ENCODE peak calls at places on chromosomes 4 and X, in six cellular contexts. U is RWPE1, R is astrocyte, K is lung, W is MM.1S, F is tibial nerve. Z is an unnamed sample.

GRCh38 chr4:154744341-154744948 is 645 bp downstream of the LRAT start:
- DNase-seq in U (no peak), R (no peak), K (no peak), W (no peak), F (no peak), Z (peak; percentile 10)

GRCh38 chrX:67555578-67556203 is 11.9 kb downstream of the AR start:
- DNase-seq in U (no peak), R (no peak), K (peak; percentile 57), W (peak; percentile 27), F (no peak), Z (no peak)

GRCh38 chrX:106247162-106247561 is 79.1 kb downstream of the PWWP3B start:
- DNase-seq in U (no peak), R (peak; percentile 67), K (no peak), W (no peak), F (no peak), Z (no peak)

GRCh38 chrX:19354625-19355024 is 10.9 kb downstream of the PDHA1 start:
- DNase-seq in U (no peak), R (no peak), K (no peak), W (no peak), F (no peak), Z (no peak)

GRCh38 chr4:123497328-123497727 is 100.7 kb downstream of the SPRY1 start:
- DNase-seq in U (no peak), R (no peak), K (no peak), W (no peak), F (no peak), Z (no peak)

GRCh38 chr4:158051401-158052235 is 121.2 kb downstream of the GASK1B start:
- DNase-seq in U (no peak), R (peak; percentile 97), K (no peak), W (no peak), F (peak; percentile 33), Z (no peak)

GRCh38 chr4:159077702-159078495 is 25.0 kb upstream of the RAPGEF2 start:
- DNase-seq in U (peak; percentile 48), R (no peak), K (no peak), W (peak; percentile 84), F (no peak), Z (peak; percentile 79)

GRCh38 chr4:11614426-11614825 is 185.7 kb upstream of the HS3ST1 start:
- DNase-seq in U (peak; percentile 79), R (peak; percentile 31), K (no peak), W (no peak), F (no peak), Z (no peak)

GRCh38 chrX:152865232-152865920 is 32.5 kb upstream of the ZNF185 start:
- DNase-seq in U (no peak), R (no peak), K (no peak), W (no peak), F (peak; percentile 4), Z (no peak)

GRCh38 chrX:33840176-33840575 is 291.9 kb downstream of the FAM47A start:
- DNase-seq in U (no peak), R (no peak), K (no peak), W (no peak), F (peak; percentile 4), Z (no peak)

GRCh38 chr4:26509681-26510333 is 19.5 kb upstream of the CCKAR start:
- DNase-seq in U (no peak), R (peak; percentile 32), K (no peak), W (no peak), F (no peak), Z (no peak)

GRCh38 chrX:43744284-43744683 is 88.2 kb downstream of the MAOA start:
- DNase-seq in U (no peak), R (no peak), K (no peak), W (no peak), F (no peak), Z (no peak)

GRCh38 chrX:72002886-72003285 is 92.2 kb downstream of the NHSL2 start:
- DNase-seq in U (no peak), R (peak; percentile 77), K (peak; percentile 15), W (no peak), F (no peak), Z (no peak)

GRCh38 chr4:111652206-111652605 is 493.0 kb upstream of the FAM241A start:
- DNase-seq in U (peak; percentile 13), R (no peak), K (no peak), W (no peak), F (no peak), Z (no peak)

GRCh38 chrX:129779086-129779672 is 570 bp upstream of the SASH3 start:
- DNase-seq in U (no peak), R (no peak), K (no peak), W (no peak), F (no peak), Z (no peak)

GRCh38 chrX:154384284-154384892 is 5.3 kb downstream of the EMD start:
- DNase-seq in U (no peak), R (no peak), K (no peak), W (no peak), F (no peak), Z (no peak)

GRCh38 chr4:147741190-147741788 is 9.4 kb downstream of the ARHGAP10 start:
- DNase-seq in U (no peak), R (peak; percentile 88), K (no peak), W (no peak), F (no peak), Z (no peak)

GRCh38 chr4:111066447-111066846 is 443.6 kb upstream of the PITX2 start:
- DNase-seq in U (no peak), R (peak; percentile 41), K (no peak), W (no peak), F (no peak), Z (no peak)

GRCh38 chr4:79626102-79626501 is 218.1 kb upstream of the GK2 start:
- DNase-seq in U (no peak), R (no peak), K (no peak), W (peak; percentile 35), F (no peak), Z (no peak)

GRCh38 chr4:101515566-101515965 is 168.2 kb upstream of the PPP3CA start:
- DNase-seq in U (no peak), R (no peak), K (no peak), W (no peak), F (no peak), Z (no peak)

GRCh38 chr4:26579169-26579568 is 4.7 kb upstream of the TBC1D19 start:
- DNase-seq in U (no peak), R (no peak), K (no peak), W (no peak), F (no peak), Z (no peak)

GRCh38 chr4:164718817-164719216 is 35.1 kb upstream of the SMIM31 start:
- DNase-seq in U (no peak), R (no peak), K (no peak), W (no peak), F (no peak), Z (no peak)

GRCh38 chr4:55107054-55107453 is 18.3 kb downstream of the KDR start:
- DNase-seq in U (no peak), R (no peak), K (no peak), W (no peak), F (no peak), Z (no peak)

GRCh38 chr4:124203613-124204284 is 508.8 kb downstream of the ANKRD50 start:
- DNase-seq in U (no peak), R (peak; percentile 92), K (no peak), W (no peak), F (no peak), Z (no peak)

GRCh38 chr4:121829511-121829910 is 5.8 kb upstream of the CCNA2 start:
- DNase-seq in U (no peak), R (no peak), K (no peak), W (no peak), F (no peak), Z (no peak)

DNA sequence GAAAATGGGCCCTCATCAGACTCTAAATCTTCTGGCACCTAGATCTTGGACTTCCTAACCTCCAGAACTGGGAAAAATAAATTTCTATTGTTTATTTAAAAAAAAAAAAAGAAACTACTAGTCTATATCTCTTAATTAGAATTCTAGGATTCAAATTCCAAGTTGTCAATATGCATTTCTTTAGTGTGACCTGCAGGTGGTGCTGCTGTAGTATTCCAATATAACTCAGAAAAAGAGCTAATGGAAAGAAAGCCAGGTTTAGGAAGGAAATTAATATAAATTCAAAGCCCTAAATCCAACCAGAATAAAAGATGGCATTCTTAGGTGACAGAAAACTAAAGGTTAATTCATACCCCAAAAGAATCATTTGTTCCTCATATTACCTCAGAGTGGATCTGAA is 80.0 kb upstream of the NALF2 start:
- DNase-seq in U (no peak), R (no peak), K (no peak), W (no peak), F (no peak), Z (no peak)
- TF ChIP-seq CTCF in U (peak; percentile 17), R (peak; percentile 22), K (no peak), W (peak; percentile 15), F (no peak), Z (peak; percentile 55)

DNA sequence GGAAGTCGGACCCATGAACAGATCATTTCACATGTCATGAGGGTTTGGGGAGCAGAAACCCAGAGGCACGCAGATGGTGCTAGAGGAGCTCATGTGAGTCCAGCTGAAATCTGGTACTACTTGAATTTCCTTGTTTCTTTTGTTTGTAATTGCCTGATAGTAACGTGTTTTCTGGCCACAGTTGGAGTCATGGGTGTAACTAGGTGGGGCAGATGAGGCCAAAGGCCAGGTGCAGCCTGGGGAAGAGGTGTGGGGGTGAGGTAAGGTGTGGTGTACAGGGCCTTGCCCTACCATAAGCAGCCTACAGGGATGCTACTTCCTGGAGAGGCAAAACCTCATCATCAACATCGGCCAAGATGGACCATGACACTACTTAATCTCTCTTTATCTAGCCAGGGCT is 271.4 kb downstream of the PTTG2 start:
- DNase-seq in U (no peak), R (no peak), K (no peak), W (no peak), F (no peak), Z (no peak)
- TF ChIP-seq CTCF in U (no peak), R (no peak), K (no peak), W (no peak), F (no peak), Z (no peak)

GRCh38 chr4:68278045-68278444 is 32.6 kb upstream of the TMPRSS11B start:
- DNase-seq in U (no peak), R (no peak), K (no peak), W (no peak), F (no peak), Z (no peak)
- TF ChIP-seq CTCF in U (no peak), R (no peak), K (no peak), W (no peak), F (no peak), Z (no peak)

DNA sequence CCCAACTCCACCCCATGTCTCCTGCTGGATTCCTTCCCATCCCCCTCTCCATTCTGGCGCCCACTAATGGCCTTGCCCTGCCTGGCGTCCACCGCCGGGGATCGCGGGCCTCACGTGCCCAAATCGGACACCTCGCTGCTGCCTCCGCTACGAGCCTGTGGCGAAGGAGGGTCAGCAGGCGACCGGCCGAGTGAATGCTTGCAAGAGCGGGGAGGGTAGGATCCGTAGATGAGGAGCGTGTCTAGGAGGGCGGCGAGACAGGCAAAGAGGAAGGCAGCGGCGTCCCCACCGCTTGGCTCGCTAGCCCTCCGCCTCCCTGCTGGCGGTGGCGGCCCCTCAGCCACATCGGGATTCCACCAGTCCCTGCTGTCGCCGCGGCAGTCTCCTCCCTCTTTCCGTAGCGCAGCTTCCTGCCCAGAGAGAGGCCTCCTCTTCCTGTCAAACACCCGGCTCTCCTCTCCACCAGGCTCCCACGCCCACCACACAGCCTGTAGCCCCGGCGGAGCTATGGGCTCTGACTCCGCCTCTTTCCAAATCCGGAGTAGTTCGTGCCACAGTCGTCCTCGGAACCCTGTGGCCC is at the start of gene SPIN2B:
- DNase-seq in U (peak; percentile 55), R (peak; percentile 75), K (peak; percentile 79), W (peak; percentile 79), F (peak; percentile 48), Z (peak; percentile 84)
- TF ChIP-seq CTCF in U (peak; percentile 14), R (no peak), K (no peak), W (no peak), F (no peak), Z (no peak)

GRCh38 chr4:8726344-8726851 is 133.8 kb downstream of the CPZ start:
- DNase-seq in U (no peak), R (no peak), K (no peak), W (no peak), F (no peak), Z (no peak)
- TF ChIP-seq CTCF in U (no peak), R (no peak), K (no peak), W (no peak), F (no peak), Z (no peak)